ENCODE peak calls at places on chromosomes 5 and 9, in six cellular contexts. K is left lung, T is cardiac muscle cell, C is lung, H is heart left ventricle, I is right atrium auricular region. Y is an unnamed sample.
A peak's percentile ranks its signal among the peaks of the same experiment; 100 is the strongest.

GRCh38 chr9:34651876-34652602 is at the start of gene IL11RA:
- DNase-seq in T (peak; percentile 92), C (peak; percentile 90), H (peak; percentile 94), I (peak; percentile 95), K (peak; percentile 93), Y (peak; percentile 97)

GRCh38 chr9:129487658-129488483 is 133.0 kb downstream of the C9orf50 start:
- DNase-seq in K (no peak), C (peak; percentile 51), H (peak; percentile 56), I (peak; percentile 78), T (no peak), Y (peak; percentile 80)

GRCh38 chr5:146903789-146904188 is 25.2 kb upstream of the PPP2R2B start:
- DNase-seq in T (no peak), C (no peak), I (no peak), K (no peak), H (no peak), Y (no peak)

GRCh38 chr5:59712836-59713487 is 180.6 kb downstream of the PDE4D start:
- DNase-seq in K (no peak), H (no peak), I (no peak), T (no peak), C (no peak), Y (no peak)

GRCh38 chr5:139817362-139817761 is 21.8 kb downstream of the PSD2 start:
- DNase-seq in K (peak; percentile 20), I (no peak), T (no peak), H (no peak), C (no peak), Y (no peak)

GRCh38 chr5:44794371-44794770 is 14.4 kb upstream of the MRPS30 start:
- DNase-seq in H (no peak), K (no peak), I (no peak), C (no peak), T (no peak), Y (no peak)

GRCh38 chr5:139388198-139388821 is 1.4 kb downstream of the MZB1 start:
- DNase-seq in I (no peak), T (peak; percentile 66), C (no peak), K (no peak), H (no peak), Y (peak; percentile 63)

GRCh38 chr5:37888476-37888875 is 48.6 kb upstream of the GDNF start:
- DNase-seq in K (no peak), I (no peak), C (no peak), H (no peak), T (no peak), Y (no peak)

GRCh38 chr9:83280259-83280658 is 217.3 kb upstream of the RASEF start:
- DNase-seq in I (no peak), K (no peak), H (no peak), C (no peak), T (no peak), Y (no peak)

GRCh38 chr9:22975921-22976320 is 529.3 kb downstream of the DMRTA1 start:
- DNase-seq in T (no peak), C (no peak), H (no peak), I (no peak), K (no peak), Y (no peak)

GRCh38 chr5:96175090-96175489 is 213.4 kb upstream of the ELL2 start:
- DNase-seq in C (no peak), I (no peak), T (no peak), K (no peak), H (no peak), Y (no peak)

GRCh38 chr5:6708814-6709213 is 4.4 kb upstream of the TENT4A start:
- DNase-seq in C (peak; percentile 23), T (peak; percentile 33), K (no peak), H (no peak), I (no peak), Y (no peak)

GRCh38 chr5:66021585-66021984 is 95.2 kb downstream of the ERBIN start:
- DNase-seq in C (no peak), K (no peak), I (no peak), H (no peak), T (no peak), Y (no peak)

GRCh38 chr9:96342553-96343245 is 40.7 kb upstream of the HSD17B3 start:
- DNase-seq in I (no peak), C (no peak), K (no peak), H (no peak), T (no peak), Y (no peak)

GRCh38 chr5:158813275-158813674 is 286.4 kb downstream of the EBF1 start:
- DNase-seq in T (no peak), I (no peak), K (no peak), H (no peak), C (no peak), Y (no peak)

GRCh38 chr5:35826561-35826960 is 30.1 kb upstream of the IL7R start:
- DNase-seq in I (no peak), H (no peak), T (no peak), K (no peak), C (no peak), Y (no peak)

GRCh38 chr5:134892926-134893325 is 12.0 kb upstream of the PCBD2 start:
- DNase-seq in T (no peak), H (no peak), C (no peak), I (no peak), K (no peak), Y (no peak)

GRCh38 chr9:26216702-26217101 is 538.5 kb upstream of the TUSC1 start:
- DNase-seq in K (no peak), C (no peak), T (no peak), I (no peak), H (no peak), Y (no peak)

DNA sequence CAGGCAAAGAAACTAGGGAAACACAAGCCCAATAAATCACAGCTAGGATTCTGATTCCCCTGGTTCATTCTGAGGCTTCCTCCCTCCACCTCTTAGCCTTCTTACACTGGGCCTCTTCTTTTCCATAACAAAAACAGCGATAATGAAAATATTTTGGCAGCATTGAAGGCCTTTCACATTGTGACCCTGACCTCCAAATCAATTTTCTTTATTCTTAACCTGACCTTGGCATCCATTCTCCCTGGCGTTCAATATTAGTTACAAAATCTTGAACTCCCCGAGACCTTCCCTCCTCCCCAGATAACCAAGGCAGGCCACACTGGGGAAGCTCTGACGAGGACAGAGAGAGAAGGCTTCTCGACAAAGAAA is 399.9 kb downstream of the ZSWIM6 start:
- DNase-seq in T (no peak), C (no peak), K (no peak), I (no peak), H (no peak), Y (no peak)
- H3K4me3 ChIP-seq in T (no peak overlapping the region), C (no peak overlapping the region), K (no peak overlapping the region), I (no peak overlapping the region), H (no peak overlapping the region), Y (no peak overlapping the region)

GRCh38 chr5:83718195-83718825 is 2.3 kb downstream of the HAPLN1 start:
- DNase-seq in I (no peak), H (no peak), K (no peak), C (no peak), T (peak; percentile 85), Y (no peak)
- H3K27me3 ChIP-seq in I (no peaks in the 10 kb centered on the region), H (peaks cover 31% of the 10 kb centered on the region), K (no peaks in the 10 kb centered on the region), C (no peaks in the 10 kb centered on the region), T (no peaks in the 10 kb centered on the region), Y (no peaks in the 10 kb centered on the region)

GRCh38 chr5:2391021-2391420 is 360.5 kb downstream of the IRX2 start:
- DNase-seq in T (no peak), H (no peak), I (no peak), K (no peak), C (no peak), Y (no peak)
- H3K9me3 ChIP-seq in T (no peaks in the 10 kb centered on the region), H (no peaks in the 10 kb centered on the region), I (no peaks in the 10 kb centered on the region), K (no peaks in the 10 kb centered on the region), C (no peaks in the 10 kb centered on the region), Y (no peaks in the 10 kb centered on the region)

DNA sequence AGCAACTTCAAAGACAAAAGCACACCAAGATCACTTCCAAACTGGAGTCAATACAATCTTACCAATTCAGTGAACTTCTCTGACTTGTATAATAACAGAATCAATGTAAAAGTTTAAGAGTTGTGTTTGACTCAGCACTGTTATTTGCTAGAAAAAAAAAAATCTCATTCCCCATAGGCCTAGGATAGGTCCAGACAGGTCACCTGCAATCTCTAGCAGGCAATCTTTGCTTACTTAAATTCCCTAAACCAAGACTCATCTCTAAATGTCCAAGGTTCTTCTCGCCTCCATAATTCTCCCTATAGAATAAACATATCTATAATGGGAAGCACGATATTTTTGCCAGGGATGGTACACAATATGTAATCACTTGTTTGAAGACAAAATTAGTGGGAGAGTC is 2.5 kb downstream of the FAM169A start:
- DNase-seq in C (no peak), K (no peak), H (no peak), I (no peak), T (no peak), Y (no peak)
- H3K4me3 ChIP-seq in C (no peak overlapping the region), K (no peak overlapping the region), H (no peak overlapping the region), I (no peak overlapping the region), T (no peak overlapping the region), Y (no peak overlapping the region)

GRCh38 chr9:136098210-136098609 is 3.1 kb upstream of the NACC2 start:
- DNase-seq in I (no peak), C (no peak), H (no peak), T (no peak), K (no peak), Y (no peak)

GRCh38 chr9:136100700-136101614 is 5.9 kb upstream of the NACC2 start:
- DNase-seq in K (no peak), H (no peak), I (no peak), C (no peak), T (no peak), Y (no peak)

GRCh38 chr9:136096505-136097001 is 1.5 kb upstream of the NACC2 start:
- DNase-seq in T (no peak), K (no peak), H (no peak), I (no peak), C (no peak), Y (no peak)

GRCh38 chr9:136099547-136099946 is 4.5 kb upstream of the NACC2 start:
- DNase-seq in T (no peak), I (no peak), H (no peak), K (no peak), C (no peak), Y (no peak)

DNA sequence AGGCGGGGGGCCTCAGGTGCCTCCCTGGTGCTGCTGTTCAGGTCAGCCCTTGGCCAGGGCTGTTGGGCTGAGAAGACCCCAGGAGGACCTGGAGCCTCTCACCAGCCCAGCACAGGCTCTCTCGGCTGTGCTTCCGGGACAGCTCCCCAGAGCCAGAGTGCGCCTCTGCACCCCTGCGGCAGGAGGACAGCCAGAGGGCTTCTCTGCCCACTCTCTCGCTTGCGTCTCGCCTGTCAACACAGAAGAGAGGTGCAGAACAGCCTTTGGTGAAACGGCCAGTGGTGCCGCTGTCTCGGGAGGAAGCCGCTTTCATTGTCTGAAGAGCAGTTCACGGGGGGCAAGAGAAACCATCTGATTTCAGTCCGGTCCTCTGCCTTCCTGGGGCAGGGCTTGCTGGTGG is 3.8 kb upstream of the NACC2 start:
- DNase-seq in K (no peak), T (no peak), H (no peak), C (no peak), I (no peak), Y (no peak)
- H3K27me3 ChIP-seq in K (no peaks in the 10 kb centered on the region), T (peaks cover 25% of the 10 kb centered on the region), H (no peaks in the 10 kb centered on the region), C (no peaks in the 10 kb centered on the region), I (no peaks in the 10 kb centered on the region), Y (peaks cover 28% of the 10 kb centered on the region)

Y was measured in tibial artery.